ENCODE peak calls at places on chromosomes 1 and 21, in six cellular contexts. One of them, this sample, is unnamed.

GRCh38 chr1:69671363-69672010 is 103.8 kb downstream of the LRRC7 start:
- DNase-seq in H9: no peak
- DNase-seq in IMR-90: no peak
- DNase-seq in mesendoderm: peak
- DNase-seq in mesenchymal stem cell: peak
- DNase-seq in neuronal stem cell: no peak
- DNase-seq in this sample: no peak

GRCh38 chr21:36722370-36723368 is 23.8 kb downstream of the SIM2 start:
- DNase-seq in IMR-90: no peak
- DNase-seq in mesenchymal stem cell: no peak
- DNase-seq in mesendoderm: no peak
- DNase-seq in neuronal stem cell: no peak
- DNase-seq in H9: no peak
- DNase-seq in this sample: no peak

GRCh38 chr1:159068877-159069276 is 7.7 kb downstream of the AIM2 start:
- DNase-seq in mesendoderm: no peak
- DNase-seq in H9: no peak
- DNase-seq in mesenchymal stem cell: peak
- DNase-seq in neuronal stem cell: no peak
- DNase-seq in IMR-90: peak
- DNase-seq in this sample: peak

GRCh38 chr1:220990417-220991337 is 111.4 kb downstream of the HLX start:
- DNase-seq in IMR-90: peak
- DNase-seq in neuronal stem cell: no peak
- DNase-seq in mesenchymal stem cell: peak
- DNase-seq in mesendoderm: peak
- DNase-seq in H9: no peak
- DNase-seq in this sample: no peak

GRCh38 chr1:24329797-24330543 is 10.8 kb downstream of the GRHL3 start:
- DNase-seq in mesenchymal stem cell: peak
- DNase-seq in mesendoderm: no peak
- DNase-seq in neuronal stem cell: no peak
- DNase-seq in H9: no peak
- DNase-seq in IMR-90: peak
- DNase-seq in this sample: no peak

GRCh38 chr1:211918665-211919414 is 88.3 kb upstream of the LPGAT1 start:
- DNase-seq in mesenchymal stem cell: no peak
- DNase-seq in IMR-90: no peak
- DNase-seq in mesendoderm: no peak
- DNase-seq in neuronal stem cell: no peak
- DNase-seq in H9: no peak
- DNase-seq in this sample: no peak

GRCh38 chr1:62435231-62436038 is 1.4 kb upstream of the USP1 start:
- DNase-seq in H9: no peak
- DNase-seq in neuronal stem cell: no peak
- DNase-seq in IMR-90: no peak
- DNase-seq in mesendoderm: no peak
- DNase-seq in mesenchymal stem cell: no peak
- DNase-seq in this sample: peak

GRCh38 chr1:242787968-242788367 is 263.5 kb upstream of the PLD5 start:
- DNase-seq in H9: no peak
- DNase-seq in neuronal stem cell: no peak
- DNase-seq in mesendoderm: peak
- DNase-seq in IMR-90: no peak
- DNase-seq in mesenchymal stem cell: no peak
- DNase-seq in this sample: peak

GRCh38 chr1:240111558-240111957 is 19.9 kb downstream of the FMN2 start:
- DNase-seq in H9: no peak
- DNase-seq in mesenchymal stem cell: no peak
- DNase-seq in neuronal stem cell: no peak
- DNase-seq in IMR-90: no peak
- DNase-seq in mesendoderm: peak
- DNase-seq in this sample: no peak

GRCh38 chr1:115338457-115338820 is 390 bp upstream of the NGF start:
- DNase-seq in mesendoderm: no peak
- DNase-seq in neuronal stem cell: no peak
- DNase-seq in IMR-90: no peak
- DNase-seq in mesenchymal stem cell: no peak
- DNase-seq in H9: peak
- DNase-seq in this sample: no peak

GRCh38 chr1:222880586-222880985 is 65.7 kb downstream of the DISP1 start:
- DNase-seq in neuronal stem cell: no peak
- DNase-seq in H9: no peak
- DNase-seq in IMR-90: peak
- DNase-seq in mesenchymal stem cell: peak
- DNase-seq in mesendoderm: peak
- DNase-seq in this sample: peak

GRCh38 chr1:10867138-10867721 is 70.8 kb upstream of the CASZ1 start:
- DNase-seq in H9: peak
- DNase-seq in IMR-90: peak
- DNase-seq in neuronal stem cell: peak
- DNase-seq in mesendoderm: peak
- DNase-seq in mesenchymal stem cell: peak
- DNase-seq in this sample: peak

GRCh38 chr21:44795342-44795741 is 6.3 kb downstream of the UBE2G2 start:
- DNase-seq in IMR-90: no peak
- DNase-seq in mesenchymal stem cell: no peak
- DNase-seq in neuronal stem cell: no peak
- DNase-seq in mesendoderm: no peak
- DNase-seq in H9: no peak
- DNase-seq in this sample: no peak

GRCh38 chr1:27603320-27603961 is 503 bp downstream of the AHDC1 start:
- DNase-seq in H9: no peak
- DNase-seq in IMR-90: no peak
- DNase-seq in mesendoderm: no peak
- DNase-seq in neuronal stem cell: no peak
- DNase-seq in mesenchymal stem cell: no peak
- DNase-seq in this sample: peak

GRCh38 chr1:17976843-17977242 is 130.8 kb upstream of the IGSF21 start:
- DNase-seq in neuronal stem cell: no peak
- DNase-seq in IMR-90: no peak
- DNase-seq in H9: no peak
- DNase-seq in mesendoderm: peak
- DNase-seq in mesenchymal stem cell: no peak
- DNase-seq in this sample: no peak

GRCh38 chr1:17984510-17985085 is 123.0 kb upstream of the IGSF21 start:
- DNase-seq in neuronal stem cell: peak
- DNase-seq in mesendoderm: peak
- DNase-seq in H9: peak
- DNase-seq in mesenchymal stem cell: no peak
- DNase-seq in IMR-90: no peak
- DNase-seq in this sample: no peak

GRCh38 chr1:17978016-17978415 is 129.6 kb upstream of the IGSF21 start:
- DNase-seq in mesendoderm: no peak
- DNase-seq in IMR-90: no peak
- DNase-seq in neuronal stem cell: no peak
- DNase-seq in H9: no peak
- DNase-seq in mesenchymal stem cell: no peak
- DNase-seq in this sample: no peak

GRCh38 chr1:17982197-17982596 is 125.4 kb upstream of the IGSF21 start:
- DNase-seq in H9: no peak
- DNase-seq in neuronal stem cell: no peak
- DNase-seq in IMR-90: no peak
- DNase-seq in mesendoderm: no peak
- DNase-seq in mesenchymal stem cell: no peak
- DNase-seq in this sample: no peak

GRCh38 chr1:17979815-17980214 is 127.8 kb upstream of the IGSF21 start:
- DNase-seq in mesendoderm: no peak
- DNase-seq in H9: peak
- DNase-seq in mesenchymal stem cell: no peak
- DNase-seq in neuronal stem cell: no peak
- DNase-seq in IMR-90: no peak
- DNase-seq in this sample: no peak
- H3K18ac ChIP-seq in mesendoderm: no peak
- H3K18ac ChIP-seq in H9: no peak
- H3K18ac ChIP-seq in mesenchymal stem cell: no peak
- H3K18ac ChIP-seq in neuronal stem cell: no peak
- H3K18ac ChIP-seq in IMR-90: no peak
- H3K18ac ChIP-seq in this sample: no peak

DNA sequence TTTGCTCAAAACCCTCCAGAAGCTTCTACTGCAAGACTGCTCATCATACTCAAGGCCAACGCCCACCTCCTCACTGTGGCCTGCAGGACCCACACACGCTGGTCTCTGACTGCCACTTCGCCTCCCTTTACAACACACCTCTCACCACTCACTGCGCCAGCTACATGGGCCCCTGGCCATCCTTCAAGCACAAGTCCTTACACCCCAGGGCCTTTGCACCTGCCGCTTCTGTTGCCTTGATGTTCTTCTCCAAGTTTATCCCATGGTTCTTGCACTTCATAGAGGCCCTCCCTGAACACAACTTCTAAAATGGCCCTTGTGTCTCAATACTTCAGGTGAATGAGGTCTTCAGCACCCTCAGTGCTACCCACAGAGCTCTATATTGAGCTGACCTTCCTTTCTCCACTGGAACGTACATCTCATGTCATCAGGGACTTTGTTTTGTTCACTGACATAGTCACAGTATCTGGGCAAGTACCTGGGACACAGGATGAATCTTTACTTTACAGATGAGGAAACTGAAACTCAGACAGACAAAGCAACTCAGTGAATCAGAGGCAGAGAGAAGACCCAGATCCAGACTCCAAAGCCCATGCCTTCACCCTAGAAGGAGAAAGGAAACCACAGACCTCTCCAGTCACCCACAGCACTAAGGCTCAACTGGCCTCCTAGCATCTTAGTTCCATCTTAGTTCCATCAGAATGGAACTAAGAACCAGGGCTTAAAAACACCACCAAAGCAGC is 34.7 kb upstream of the CLSTN1 start:
- DNase-seq in mesendoderm: no peak
- DNase-seq in neuronal stem cell: no peak
- DNase-seq in H9: no peak
- DNase-seq in IMR-90: no peak
- DNase-seq in mesenchymal stem cell: no peak
- DNase-seq in this sample: no peak
- H2AK5ac ChIP-seq in mesendoderm: no peak
- H2AK5ac ChIP-seq in neuronal stem cell: no peak
- H2AK5ac ChIP-seq in H9: no peak
- H2AK5ac ChIP-seq in IMR-90: no peak
- H2AK5ac ChIP-seq in mesenchymal stem cell: no peak
- H2AK5ac ChIP-seq in this sample: no peak

GRCh38 chr21:39533545-39534226 is 79.1 kb upstream of the B3GALT5 start:
- DNase-seq in H9: no peak
- DNase-seq in IMR-90: no peak
- DNase-seq in mesenchymal stem cell: no peak
- DNase-seq in mesendoderm: no peak
- DNase-seq in neuronal stem cell: no peak
- DNase-seq in this sample: no peak
- H3K18ac ChIP-seq in H9: no peak
- H3K18ac ChIP-seq in IMR-90: no peak
- H3K18ac ChIP-seq in mesenchymal stem cell: no peak
- H3K18ac ChIP-seq in mesendoderm: no peak
- H3K18ac ChIP-seq in neuronal stem cell: no peak
- H3K18ac ChIP-seq in this sample: no peak

GRCh38 chr1:40692429-40692905 is 963 bp downstream of the NFYC start:
- DNase-seq in neuronal stem cell: no peak
- DNase-seq in mesendoderm: peak
- DNase-seq in IMR-90: peak
- DNase-seq in H9: no peak
- DNase-seq in mesenchymal stem cell: peak
- DNase-seq in this sample: peak
- H2AK5ac ChIP-seq in neuronal stem cell: peak
- H2AK5ac ChIP-seq in mesendoderm: peak
- H2AK5ac ChIP-seq in IMR-90: peak
- H2AK5ac ChIP-seq in H9: no peak
- H2AK5ac ChIP-seq in mesenchymal stem cell: peak
- H2AK5ac ChIP-seq in this sample: peak

This sample was measured in trophoblast cell.